ENCODE peak calls at places on chromosomes 2 and 18, in nine cellular contexts. K, T, P, D, M, X, J, A and Y are unnamed samples.

GRCh38 chr2:233840520-233840919 is 13.8 kb downstream of the HJURP start:
- DNase-seq in A (no peak), M (no peak), T (no peak), P (no peak), J (no peak), K (no peak), X (no peak), D (no peak), Y (no peak)

GRCh38 chr2:95264626-95265025 is 9.6 kb upstream of the PROM2 start:
- DNase-seq in X (no peak), A (no peak), T (no peak), K (peak), D (no peak), J (no peak), P (no peak), M (no peak), Y (no peak)

GRCh38 chr2:69305712-69306611 is 81.1 kb downstream of the GFPT1 start:
- DNase-seq in X (no peak), D (peak), J (no peak), M (no peak), K (peak), A (no peak), T (no peak), P (no peak), Y (no peak)

GRCh38 chr18:5029622-5030021 is 167.4 kb downstream of the AKAIN1 start:
- DNase-seq in A (no peak), K (no peak), X (no peak), J (no peak), T (no peak), M (no peak), D (no peak), P (no peak), Y (no peak)

GRCh38 chr2:96939415-96939814 is 47.0 kb downstream of the FAM178B start:
- DNase-seq in K (no peak), A (no peak), D (no peak), X (no peak), P (no peak), T (no peak), M (no peak), J (no peak), Y (no peak)

GRCh38 chr2:133841905-133842304 is 273.6 kb upstream of the NCKAP5 start:
- DNase-seq in T (peak), J (no peak), X (no peak), M (no peak), K (no peak), D (peak), A (peak), P (no peak), Y (no peak)

GRCh38 chr2:176324862-176325261 is 55.6 kb downstream of the MTX2 start:
- DNase-seq in D (no peak), P (no peak), A (no peak), T (no peak), J (no peak), X (no peak), M (no peak), K (no peak), Y (no peak)

GRCh38 chr18:45626330-45627203 is 11.3 kb downstream of the SLC14A2 start:
- DNase-seq in M (no peak), A (peak), P (no peak), K (no peak), D (peak), J (no peak), T (peak), X (no peak), Y (no peak)

GRCh38 chr2:162092656-162093556 is 18.9 kb upstream of the DPP4 start:
- DNase-seq in M (no peak), D (peak), T (peak), A (peak), K (peak), P (no peak), J (no peak), X (no peak), Y (peak)

GRCh38 chr2:179410552-179411356 is 146.1 kb upstream of the SESTD1 start:
- DNase-seq in A (peak), M (peak), T (peak), P (no peak), D (peak), K (peak), J (peak), X (peak), Y (no peak)

GRCh38 chr2:120415060-120415459 is 69.1 kb downstream of the INHBB start:
- DNase-seq in D (no peak), X (no peak), K (no peak), J (no peak), M (no peak), T (no peak), P (no peak), A (no peak), Y (no peak)

GRCh38 chr2:119638891-119639539 is 40.0 kb upstream of the TMEM177 start:
- DNase-seq in X (no peak), D (no peak), P (no peak), T (no peak), J (no peak), M (no peak), K (no peak), A (no peak), Y (no peak)

GRCh38 chr18:36015629-36016028 is 43.1 kb downstream of the RMP24 start:
- DNase-seq in M (no peak), A (no peak), T (no peak), X (no peak), P (no peak), D (no peak), J (no peak), K (no peak), Y (no peak)

GRCh38 chr2:60278906-60279305 is 274.5 kb downstream of the BCL11A start:
- DNase-seq in D (no peak), J (no peak), T (no peak), A (no peak), X (no peak), P (no peak), K (no peak), M (no peak), Y (no peak)

GRCh38 chr18:4270016-4270415 is 185.1 kb downstream of the DLGAP1 start:
- DNase-seq in K (no peak), J (no peak), X (no peak), D (no peak), M (no peak), A (no peak), P (no peak), T (no peak), Y (no peak)

GRCh38 chr2:132731431-132731830 is 61.4 kb upstream of the LYPD1 start:
- DNase-seq in A (no peak), D (no peak), M (no peak), T (no peak), X (no peak), J (no peak), K (no peak), P (no peak), Y (no peak)